ENCODE peak calls at places on chromosome 18, in six cellular contexts. One of them, this sample, is unnamed.

GRCh38 chr18:41690332-41691110 is 264.5 kb upstream of the PIK3C3 start:
- DNase-seq in AG04450: no peak
- DNase-seq in skeletal muscle cell: peak
- DNase-seq in PC-9: no peak
- DNase-seq in IMR-90: no peak
- DNase-seq in astrocyte: peak
- DNase-seq in this sample: peak

GRCh38 chr18:24499814-24500601 is 39.6 kb downstream of the HRH4 start:
- DNase-seq in skeletal muscle cell: no peak
- DNase-seq in IMR-90: peak
- DNase-seq in astrocyte: peak
- DNase-seq in AG04450: no peak
- DNase-seq in PC-9: no peak
- DNase-seq in this sample: no peak

GRCh38 chr18:38698108-38698507 is 1132.5 kb upstream of the CELF4 start:
- DNase-seq in PC-9: no peak
- DNase-seq in IMR-90: no peak
- DNase-seq in AG04450: no peak
- DNase-seq in skeletal muscle cell: no peak
- DNase-seq in astrocyte: no peak
- DNase-seq in this sample: no peak

GRCh38 chr18:76450452-76450851 is 44.6 kb downstream of the ZNF516 start:
- DNase-seq in skeletal muscle cell: no peak
- DNase-seq in astrocyte: peak
- DNase-seq in AG04450: no peak
- DNase-seq in IMR-90: peak
- DNase-seq in PC-9: no peak
- DNase-seq in this sample: no peak

GRCh38 chr18:3554091-3554601 is 104.2 kb downstream of the TGIF1 start:
- DNase-seq in AG04450: no peak
- DNase-seq in PC-9: no peak
- DNase-seq in skeletal muscle cell: no peak
- DNase-seq in astrocyte: peak
- DNase-seq in IMR-90: no peak
- DNase-seq in this sample: peak

GRCh38 chr18:50152900-50153299 is 42.0 kb downstream of the MYO5B start:
- DNase-seq in skeletal muscle cell: no peak
- DNase-seq in PC-9: peak
- DNase-seq in IMR-90: no peak
- DNase-seq in astrocyte: no peak
- DNase-seq in AG04450: no peak
- DNase-seq in this sample: no peak

GRCh38 chr18:28512357-28512756 is 335.4 kb upstream of the CDH2 start:
- DNase-seq in IMR-90: no peak
- DNase-seq in skeletal muscle cell: no peak
- DNase-seq in AG04450: no peak
- DNase-seq in PC-9: no peak
- DNase-seq in astrocyte: no peak
- DNase-seq in this sample: peak

GRCh38 chr18:46756172-46756558 is 688 bp downstream of the ST8SIA5 start:
- DNase-seq in skeletal muscle cell: no peak
- DNase-seq in AG04450: no peak
- DNase-seq in IMR-90: no peak
- DNase-seq in astrocyte: no peak
- DNase-seq in PC-9: peak
- DNase-seq in this sample: no peak

GRCh38 chr18:40485318-40485717 is 1469.7 kb upstream of the PIK3C3 start:
- DNase-seq in IMR-90: peak
- DNase-seq in AG04450: peak
- DNase-seq in PC-9: no peak
- DNase-seq in astrocyte: peak
- DNase-seq in skeletal muscle cell: peak
- DNase-seq in this sample: peak

GRCh38 chr18:58373486-58373885 is 255.4 kb downstream of the ALPK2 start:
- DNase-seq in PC-9: no peak
- DNase-seq in IMR-90: no peak
- DNase-seq in skeletal muscle cell: no peak
- DNase-seq in astrocyte: no peak
- DNase-seq in AG04450: no peak
- DNase-seq in this sample: no peak

GRCh38 chr18:52948878-52949444 is 609.0 kb downstream of the DCC start:
- DNase-seq in skeletal muscle cell: no peak
- DNase-seq in AG04450: no peak
- DNase-seq in astrocyte: no peak
- DNase-seq in PC-9: no peak
- DNase-seq in IMR-90: no peak
- DNase-seq in this sample: no peak

DNA sequence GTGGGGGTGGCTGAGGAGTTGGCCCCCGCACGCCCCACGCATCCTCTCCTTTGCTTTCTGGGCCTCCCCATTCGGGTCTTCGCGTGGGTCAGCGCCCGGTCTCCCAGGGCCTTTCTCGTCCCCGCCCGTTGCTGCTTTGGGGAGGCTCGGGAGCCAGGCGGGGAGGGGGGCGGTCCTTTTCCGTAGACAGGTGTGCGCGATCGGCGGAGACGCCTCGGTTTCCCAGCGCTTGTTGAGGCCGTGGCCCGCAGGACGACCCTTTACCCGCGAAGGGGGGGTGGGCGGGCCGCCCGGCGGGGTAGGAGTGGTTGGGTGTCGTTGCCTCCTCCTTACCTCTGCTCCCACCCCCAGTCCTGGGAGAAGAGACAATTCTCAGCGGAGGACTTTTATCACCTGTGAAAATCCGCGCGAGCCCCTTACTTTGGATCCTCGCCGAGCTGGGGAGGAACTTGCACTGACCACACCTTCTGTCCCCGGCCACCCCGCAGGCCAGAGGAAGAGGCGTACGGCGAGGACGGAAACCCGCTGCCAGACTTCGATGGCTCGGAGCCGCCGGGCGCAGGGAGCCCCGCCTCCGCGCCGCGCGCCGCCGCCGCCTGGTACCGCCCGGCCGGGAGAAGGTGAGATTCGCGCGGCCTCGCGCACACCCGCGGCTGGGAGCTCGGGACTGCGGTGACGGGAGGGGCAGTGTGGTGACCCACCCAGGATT is 2.7 kb downstream of the ADCYAP1 start:
- DNase-seq in skeletal muscle cell: no peak
- DNase-seq in astrocyte: no peak
- DNase-seq in PC-9: no peak
- DNase-seq in IMR-90: no peak
- DNase-seq in AG04450: no peak
- DNase-seq in this sample: no peak
- H3K4me3 ChIP-seq in skeletal muscle cell: peak
- H3K4me3 ChIP-seq in astrocyte: peak
- H3K4me3 ChIP-seq in PC-9: no peak
- H3K4me3 ChIP-seq in IMR-90: no peak
- H3K4me3 ChIP-seq in AG04450: no peak
- H3K4me3 ChIP-seq in this sample: no peak

DNA sequence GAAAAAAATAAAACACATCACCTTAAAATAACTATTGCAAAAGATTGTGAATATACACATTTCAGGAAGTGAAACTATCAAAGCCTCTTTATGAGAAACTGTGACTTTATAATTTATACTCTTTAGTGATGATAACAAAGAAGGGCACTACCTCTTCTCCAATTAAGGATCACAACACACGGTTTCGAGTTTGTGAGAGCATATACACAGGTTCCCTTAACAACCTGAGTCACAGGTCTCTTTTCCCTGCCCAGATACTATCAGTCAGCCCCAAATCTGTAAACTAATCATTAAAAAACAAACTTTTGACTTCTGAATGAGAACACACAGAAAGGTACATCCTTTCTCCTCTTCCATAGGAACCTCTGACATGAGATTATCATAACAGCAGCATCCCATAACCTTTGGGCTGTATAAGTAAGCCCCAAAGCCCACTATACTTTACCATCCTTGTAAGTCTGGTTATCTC is 44.9 kb downstream of the PTPN2 start:
- DNase-seq in IMR-90: no peak
- DNase-seq in skeletal muscle cell: no peak
- DNase-seq in astrocyte: no peak
- DNase-seq in AG04450: no peak
- DNase-seq in PC-9: peak
- DNase-seq in this sample: no peak
- H3K4me3 ChIP-seq in IMR-90: no peak
- H3K4me3 ChIP-seq in skeletal muscle cell: no peak
- H3K4me3 ChIP-seq in astrocyte: no peak
- H3K4me3 ChIP-seq in AG04450: no peak
- H3K4me3 ChIP-seq in PC-9: peak
- H3K4me3 ChIP-seq in this sample: no peak

DNA sequence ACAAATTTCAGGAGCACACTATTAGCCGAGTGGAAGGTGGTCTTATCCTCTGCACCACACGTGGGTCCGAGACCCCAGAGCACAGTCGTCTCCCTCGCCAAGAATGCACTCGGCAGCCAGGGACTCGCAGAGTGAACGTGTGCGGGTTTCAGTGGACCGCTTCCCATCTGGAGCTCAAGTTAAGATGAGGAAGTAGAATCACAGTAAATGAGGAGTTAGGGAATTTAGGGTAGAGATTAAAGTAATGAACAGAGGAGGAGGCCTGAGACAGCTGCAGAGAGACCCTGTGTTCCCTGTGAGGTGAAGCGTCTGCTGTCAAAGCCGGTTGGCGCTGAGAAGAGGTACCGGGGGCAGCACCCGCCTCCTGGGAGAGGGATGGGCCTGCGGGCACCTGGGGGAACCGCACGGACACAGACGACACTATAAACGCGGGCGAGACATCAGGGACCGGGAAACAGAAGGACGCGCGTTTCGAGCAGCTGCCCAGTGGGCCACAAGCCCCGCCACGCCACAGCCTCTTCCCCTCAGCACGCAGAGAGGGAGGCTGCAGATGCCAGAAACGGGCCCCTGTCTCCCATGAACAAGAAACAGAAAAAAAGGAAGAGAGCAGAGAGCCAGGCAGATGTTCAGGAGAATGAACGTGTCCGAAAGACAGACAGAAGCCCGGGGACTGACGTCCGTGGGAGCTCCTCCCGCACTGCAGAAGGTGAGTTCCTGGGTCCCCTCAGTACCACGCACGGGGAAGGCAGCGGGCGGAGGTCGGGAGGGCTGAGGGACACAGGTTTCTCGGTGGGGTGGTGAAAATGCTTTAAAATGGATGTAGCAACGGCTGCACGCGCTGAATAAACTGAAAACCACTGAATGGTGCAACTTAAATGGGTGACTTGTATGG is 5.4 kb upstream of the KCNG2 start:
- DNase-seq in astrocyte: no peak
- DNase-seq in skeletal muscle cell: no peak
- DNase-seq in IMR-90: no peak
- DNase-seq in PC-9: no peak
- DNase-seq in AG04450: no peak
- DNase-seq in this sample: no peak
- H3K4me3 ChIP-seq in astrocyte: peak
- H3K4me3 ChIP-seq in skeletal muscle cell: peak
- H3K4me3 ChIP-seq in IMR-90: no peak
- H3K4me3 ChIP-seq in PC-9: peak
- H3K4me3 ChIP-seq in AG04450: peak
- H3K4me3 ChIP-seq in this sample: no peak

DNA sequence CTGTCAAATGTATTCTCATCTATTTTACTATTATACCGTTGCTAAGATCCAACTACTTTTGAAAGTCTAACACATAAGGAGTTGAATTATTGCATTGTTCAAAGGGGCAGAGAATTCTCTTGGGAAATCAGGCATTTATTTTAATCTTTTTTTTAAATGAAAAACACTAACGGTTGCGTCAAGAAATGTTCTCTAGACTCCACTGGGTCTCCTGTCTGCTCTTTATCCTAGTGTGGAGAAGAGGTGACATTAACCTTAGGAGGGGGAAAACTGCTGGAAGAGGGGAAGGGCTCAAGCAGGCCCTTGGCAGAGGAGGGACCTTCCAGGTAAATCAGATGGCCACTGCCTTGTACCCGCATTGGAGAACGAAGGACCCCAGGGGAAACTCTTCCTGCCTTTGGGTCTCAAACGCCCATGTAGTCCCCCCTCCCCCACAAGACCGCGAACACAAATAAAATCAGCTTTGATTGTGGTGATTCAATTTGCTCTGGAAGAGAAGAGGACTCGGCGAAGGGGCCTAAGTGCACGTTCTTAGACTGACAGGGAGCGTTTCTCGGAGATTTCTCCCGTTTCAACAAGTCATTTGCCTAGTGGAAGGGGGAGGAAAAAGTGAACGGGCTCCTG is 1.1 kb upstream of the APCDD1 start:
- DNase-seq in IMR-90: no peak
- DNase-seq in astrocyte: no peak
- DNase-seq in PC-9: no peak
- DNase-seq in AG04450: no peak
- DNase-seq in skeletal muscle cell: no peak
- DNase-seq in this sample: peak
- H3K4me3 ChIP-seq in IMR-90: no peak
- H3K4me3 ChIP-seq in astrocyte: no peak
- H3K4me3 ChIP-seq in PC-9: no peak
- H3K4me3 ChIP-seq in AG04450: no peak
- H3K4me3 ChIP-seq in skeletal muscle cell: no peak
- H3K4me3 ChIP-seq in this sample: peak

GRCh38 chr18:54205951-54206350 is 18.5 kb downstream of the MBD2 start:
- DNase-seq in AG04450: no peak
- DNase-seq in IMR-90: no peak
- DNase-seq in astrocyte: peak
- DNase-seq in PC-9: no peak
- DNase-seq in skeletal muscle cell: no peak
- DNase-seq in this sample: peak

GRCh38 chr18:54203914-54204313 is 20.6 kb downstream of the MBD2 start:
- DNase-seq in astrocyte: no peak
- DNase-seq in skeletal muscle cell: no peak
- DNase-seq in PC-9: no peak
- DNase-seq in AG04450: no peak
- DNase-seq in IMR-90: no peak
- DNase-seq in this sample: no peak

GRCh38 chr18:54202851-54203250 is 21.6 kb downstream of the MBD2 start:
- DNase-seq in astrocyte: no peak
- DNase-seq in skeletal muscle cell: no peak
- DNase-seq in PC-9: no peak
- DNase-seq in IMR-90: no peak
- DNase-seq in AG04450: no peak
- DNase-seq in this sample: no peak

GRCh38 chr18:54206447-54206846 is 18.0 kb downstream of the MBD2 start:
- DNase-seq in skeletal muscle cell: no peak
- DNase-seq in PC-9: no peak
- DNase-seq in AG04450: no peak
- DNase-seq in astrocyte: peak
- DNase-seq in IMR-90: no peak
- DNase-seq in this sample: no peak

GRCh38 chr18:54204883-54205282 is 19.6 kb downstream of the MBD2 start:
- DNase-seq in astrocyte: no peak
- DNase-seq in IMR-90: no peak
- DNase-seq in AG04450: no peak
- DNase-seq in skeletal muscle cell: no peak
- DNase-seq in PC-9: no peak
- DNase-seq in this sample: no peak
- H3K4me3 ChIP-seq in astrocyte: no peak
- H3K4me3 ChIP-seq in IMR-90: no peak
- H3K4me3 ChIP-seq in AG04450: no peak
- H3K4me3 ChIP-seq in skeletal muscle cell: no peak
- H3K4me3 ChIP-seq in PC-9: no peak
- H3K4me3 ChIP-seq in this sample: no peak

GRCh38 chr18:62590799-62591640 is 68.2 kb downstream of the ZCCHC2 start:
- DNase-seq in IMR-90: no peak
- DNase-seq in skeletal muscle cell: no peak
- DNase-seq in astrocyte: no peak
- DNase-seq in AG04450: no peak
- DNase-seq in PC-9: peak
- DNase-seq in this sample: no peak

GRCh38 chr18:62596145-62597005 is 73.5 kb downstream of the ZCCHC2 start:
- DNase-seq in IMR-90: no peak
- DNase-seq in PC-9: peak
- DNase-seq in skeletal muscle cell: no peak
- DNase-seq in astrocyte: peak
- DNase-seq in AG04450: no peak
- DNase-seq in this sample: no peak
- H3K4me3 ChIP-seq in IMR-90: no peak
- H3K4me3 ChIP-seq in PC-9: no peak
- H3K4me3 ChIP-seq in skeletal muscle cell: peak
- H3K4me3 ChIP-seq in astrocyte: peak
- H3K4me3 ChIP-seq in AG04450: peak
- H3K4me3 ChIP-seq in this sample: peak

GRCh38 chr18:32768646-32769206 is 4.1 kb downstream of the KLHL14 start:
- DNase-seq in AG04450: no peak
- DNase-seq in skeletal muscle cell: no peak
- DNase-seq in astrocyte: no peak
- DNase-seq in PC-9: no peak
- DNase-seq in IMR-90: no peak
- DNase-seq in this sample: no peak
- H3K4me3 ChIP-seq in AG04450: no peak
- H3K4me3 ChIP-seq in skeletal muscle cell: no peak
- H3K4me3 ChIP-seq in astrocyte: no peak
- H3K4me3 ChIP-seq in PC-9: no peak
- H3K4me3 ChIP-seq in IMR-90: no peak
- H3K4me3 ChIP-seq in this sample: no peak